ENCODE peak calls at places on chromosomes 12 and 14, in seven cellular contexts. H is stimulated activated CD8-positive, alpha-beta memory T cell treated with anti-CD3 and anti-CD28 coated beads, Interleukin-12 subunit alpha, Interleukin-12 subunit beta, amount 100 ng/mL, for 4 hours; M is WTC11; X is mesenteric fat pad; E is naive thymus-derived CD8-positive, alpha-beta T cell; C is AG08396; F is bronchial epithelial cell. D is an unnamed sample.
A peak's percentile ranks its signal among the peaks of the same experiment; 100 is the strongest.

GRCh38 chr12:43349863-43350262 is 202.1 kb downstream of the ADAMTS20 start:
- DNase-seq in X (no peak), M (no peak), C (no peak), E (no peak), F (peak; percentile 20), H (no peak), D (peak; percentile 46)

GRCh38 chr12:6390084-6390799 is 6.3 kb downstream of the LTBR start:
- DNase-seq in M (no peak), C (peak; percentile 12), X (no peak), H (no peak), F (no peak), E (no peak), D (no peak)

GRCh38 chr12:4285070-4285469 is 11.5 kb downstream of the CCND2 start:
- DNase-seq in H (no peak), F (no peak), E (no peak), X (peak; percentile 37), C (no peak), M (no peak), D (no peak)

GRCh38 chr12:9344540-9344939 is 136.3 kb upstream of the PZP start:
- DNase-seq in F (no peak), M (no peak), C (no peak), X (no peak), H (no peak), E (no peak), D (peak; percentile 9)

GRCh38 chr12:108933950-108934349 is 54.1 kb downstream of the DAO start:
- DNase-seq in X (no peak), C (no peak), M (no peak), F (no peak), H (no peak), E (no peak), D (no peak)

GRCh38 chr14:97336179-97336578 is 539.0 kb downstream of the VRK1 start:
- DNase-seq in E (no peak), F (no peak), H (no peak), C (no peak), M (no peak), X (no peak), D (no peak)

GRCh38 chr14:56173360-56173922 is 55.2 kb downstream of the PELI2 start:
- DNase-seq in H (no peak), F (no peak), E (no peak), X (no peak), M (no peak), C (no peak), D (no peak)

GRCh38 chr14:68395585-68395984 is 397.3 kb downstream of the ZFP36L1 start:
- DNase-seq in C (peak; percentile 33), E (no peak), M (no peak), X (no peak), F (no peak), H (no peak), D (peak; percentile 85)

GRCh38 chr14:100384819-100385813 is 62.0 kb downstream of the SLC25A47 start:
- DNase-seq in M (no peak), C (no peak), X (no peak), F (peak; percentile 52), E (no peak), H (no peak), D (peak; percentile 85)

GRCh38 chr14:102066041-102066451 is 20.8 kb downstream of the HSP90AA1 start:
- DNase-seq in C (no peak), H (no peak), F (no peak), X (no peak), M (no peak), E (no peak), D (no peak)

GRCh38 chr12:27177716-27178115 is 66.4 kb upstream of the STK38L start:
- DNase-seq in X (no peak), F (peak; percentile 94), M (no peak), H (no peak), C (no peak), E (no peak), D (peak; percentile 95)

GRCh38 chr12:85440273-85440672 is 160.3 kb downstream of the ALX1 start:
- DNase-seq in F (no peak), C (no peak), X (no peak), H (no peak), M (no peak), E (no peak), D (no peak)

GRCh38 chr12:31732926-31733548 is 4.2 kb upstream of the AMN1 start:
- DNase-seq in E (no peak), X (no peak), M (peak; percentile 42), F (peak; percentile 99), C (peak; percentile 36), H (no peak), D (peak; percentile 95)

GRCh38 chr12:124916370-124917134 is 2.1 kb upstream of the UBC start:
- DNase-seq in X (no peak), F (peak; percentile 95), H (no peak), E (no peak), M (no peak), C (peak; percentile 54), D (peak; percentile 92)

GRCh38 chr12:91007531-91008290 is 2.9 kb upstream of the EPYC start:
- DNase-seq in C (no peak), H (no peak), F (no peak), X (no peak), E (no peak), M (no peak), D (no peak)

GRCh38 chr12:27217590-27217989 is 26.5 kb upstream of the STK38L start:
- DNase-seq in X (no peak), H (no peak), F (no peak), M (no peak), C (no peak), E (no peak), D (no peak)

GRCh38 chr12:29578070-29578469 is 80.6 kb upstream of the OVCH1 start:
- DNase-seq in E (no peak), F (no peak), C (no peak), H (no peak), X (no peak), M (no peak), D (peak; percentile 54)

GRCh38 chr14:45177081-45177480 is 41.4 kb downstream of the FANCM start:
- DNase-seq in E (no peak), M (no peak), C (peak; percentile 11), F (peak; percentile 68), X (no peak), H (no peak), D (peak; percentile 98)

GRCh38 chr14:76516884-76517283 is 140.9 kb downstream of the ESRRB start:
- DNase-seq in C (no peak), X (no peak), F (peak; percentile 84), H (no peak), M (no peak), E (no peak), D (no peak)

GRCh38 chr12:72432037-72432604 is 160.0 kb downstream of the TRHDE start:
- DNase-seq in X (no peak), M (no peak), C (no peak), E (no peak), F (no peak), H (no peak), D (no peak)

GRCh38 chr12:67916266-67916970 is 72.8 kb upstream of the IFNG-AS1 start:
- DNase-seq in E (no peak), H (no peak), M (peak; percentile 18), C (no peak), F (no peak), X (no peak), D (peak; percentile 21)

GRCh38 chr14:23078692-23079116 is 16.2 kb downstream of the ACIN1 start:
- DNase-seq in H (no peak), F (peak; percentile 94), C (peak; percentile 83), M (no peak), X (peak; percentile 88), E (no peak), D (peak; percentile 98)

GRCh38 chr12:69524331-69524630 is 54.1 kb downstream of the FRS2 start:
- DNase-seq in C (no peak), X (no peak), F (no peak), M (no peak), E (no peak), H (no peak), D (no peak)

GRCh38 chr12:89092297-89092696 is 260.0 kb downstream of the DUSP6 start:
- DNase-seq in H (no peak), E (no peak), M (no peak), C (no peak), X (no peak), F (no peak), D (no peak)

GRCh38 chr14:65788876-65789859 is 376.6 kb downstream of the FUT8 start:
- DNase-seq in X (no peak), H (no peak), E (no peak), C (no peak), F (no peak), M (no peak), D (no peak)

GRCh38 chr14:99173086-99173485 is 98.9 kb downstream of the BCL11B start:
- DNase-seq in X (peak; percentile 41), E (no peak), C (no peak), M (no peak), F (no peak), H (no peak), D (no peak)

GRCh38 chr14:50657753-50658152 is 10.4 kb downstream of the SAV1 start:
- DNase-seq in H (no peak), F (no peak), E (no peak), M (no peak), C (no peak), X (no peak), D (peak; percentile 22)

GRCh38 chr14:69499436-69499835 is 14.9 kb downstream of the PLEKHD1 start:
- DNase-seq in X (no peak), M (no peak), F (no peak), C (no peak), E (no peak), H (no peak), D (no peak)

GRCh38 chr12:34605510-34605887 is 583.2 kb downstream of the ALG10 start:
- DNase-seq in F (no peak), H (no peak), E (no peak), C (peak; percentile 0), X (no peak), M (no peak), D (no peak)

GRCh38 chr14:74905595-74906142 is 17.4 kb downstream of the RPS6KL1 start:
- DNase-seq in H (peak; percentile 49), C (peak; percentile 79), F (no peak), E (peak; percentile 58), M (peak; percentile 84), X (no peak), D (peak; percentile 56)

GRCh38 chr12:49094104-49094948 is at the start of gene DHH:
- DNase-seq in H (no peak), F (no peak), C (peak; percentile 39), E (no peak), X (no peak), M (peak; percentile 72), D (peak; percentile 25)

GRCh38 chr14:43005807-43006206 is 1399.1 kb downstream of the LRFN5 start:
- DNase-seq in F (peak; percentile 1), X (no peak), M (no peak), C (no peak), H (no peak), E (no peak), D (peak; percentile 14)

GRCh38 chr14:58428011-58428807 is 690 bp downstream of the KIAA0586 start:
- DNase-seq in E (no peak), X (no peak), C (peak; percentile 24), M (no peak), H (no peak), F (peak; percentile 63), D (peak; percentile 71)

GRCh38 chr14:69262516-69262915 is 2.6 kb downstream of the GALNT16 start:
- DNase-seq in H (no peak), F (no peak), M (no peak), E (no peak), C (no peak), X (no peak), D (no peak)

GRCh38 chr14:78698991-78699390 is 528.8 kb downstream of the NRXN3 start:
- DNase-seq in F (no peak), M (no peak), C (no peak), X (no peak), E (no peak), H (no peak), D (no peak)

GRCh38 chr14:37143500-37143874 is 28.9 kb downstream of the SLC25A21 start:
- DNase-seq in E (no peak), F (no peak), C (no peak), X (no peak), M (no peak), H (no peak), D (no peak)

GRCh38 chr12:127306604-127307215 is 960.3 kb upstream of the TMEM132C start:
- DNase-seq in C (peak; percentile 15), F (no peak), X (no peak), H (no peak), E (no peak), M (no peak), D (peak; percentile 2)

GRCh38 chr12:2205961-2206360 is 153.2 kb downstream of the CACNA1C start:
- DNase-seq in X (no peak), M (no peak), E (no peak), C (no peak), F (no peak), H (no peak), D (no peak)